ENCODE peak calls at places on chromosomes 12 and 14, in four cellular contexts. E, F, B and C are unnamed samples.
A peak's percentile ranks its signal among the peaks of the same experiment; 100 is the strongest.

GRCh38 chr14:50763386-50764007 is 67.5 kb downstream of the NIN start:
- DNase-seq in B (no peak), F (no peak), E (no peak), C (peak; percentile 15)

GRCh38 chr12:108231109-108231905 is 102.2 kb downstream of the WSCD2 start:
- DNase-seq in B (no peak), F (no peak), E (no peak), C (no peak)

GRCh38 chr12:115243933-115244628 is 560.1 kb upstream of the TBX3 start:
- DNase-seq in E (no peak), B (no peak), F (no peak), C (no peak)

GRCh38 chr12:131345521-131346436 is 365.1 kb upstream of the SFSWAP start:
- DNase-seq in E (no peak), B (no peak), F (no peak), C (no peak)

GRCh38 chr12:44385964-44386363 is 490.2 kb downstream of the NELL2 start:
- DNase-seq in B (no peak), E (no peak), F (no peak), C (no peak)

GRCh38 chr12:109256011-109256410 is 53.1 kb downstream of the FOXN4 start:
- DNase-seq in E (no peak), B (no peak), F (no peak), C (no peak)

GRCh38 chr12:131136539-131136872 is 182.8 kb downstream of the ADGRD1 start:
- DNase-seq in F (no peak), E (no peak), B (no peak), C (no peak)

GRCh38 chr14:102580552-102581110 is 11.8 kb upstream of the RCOR1 start:
- DNase-seq in B (no peak), F (no peak), E (no peak), C (no peak)

GRCh38 chr12:55720894-55721444 is 776 bp downstream of the RDH5 start:
- DNase-seq in F (peak; percentile 78), E (peak; percentile 82), B (peak; percentile 65), C (peak; percentile 92)

GRCh38 chr12:89574736-89575208 is 48.9 kb upstream of the POC1B start:
- DNase-seq in B (no peak), E (no peak), F (no peak), C (peak; percentile 57)

GRCh38 chr12:31659087-31659942 is at the start of gene ETFBKMT:
- DNase-seq in E (peak; percentile 72), F (peak; percentile 92), B (peak; percentile 90), C (peak; percentile 80)
- TF ChIP-seq CTCF in E (peak; percentile 36), F (peak; percentile 44), B (peak; percentile 26), C (no peak)

GRCh38 chr12:2053675-2054070 is 886 bp downstream of the CACNA1C start:
- DNase-seq in F (no peak), B (no peak), E (no peak), C (peak; percentile 49)

GRCh38 chr12:2052861-2053674 is at the start of gene CACNA1C:
- DNase-seq in F (no peak), B (peak; percentile 10), E (no peak), C (peak; percentile 62)

GRCh38 chr12:2057041-2057792 is 4.4 kb downstream of the CACNA1C start:
- DNase-seq in E (no peak), F (no peak), B (no peak), C (peak; percentile 68)

GRCh38 chr12:2051700-2052625 is 824 bp upstream of the CACNA1C start:
- DNase-seq in B (no peak), E (no peak), F (no peak), C (peak; percentile 19)

GRCh38 chr12:2054091-2055018 is 1.6 kb downstream of the CACNA1C start:
- DNase-seq in E (no peak), F (no peak), B (no peak), C (peak; percentile 46)
- TF ChIP-seq CTCF in E (no peak), F (no peak), B (no peak), C (no peak)

DNA sequence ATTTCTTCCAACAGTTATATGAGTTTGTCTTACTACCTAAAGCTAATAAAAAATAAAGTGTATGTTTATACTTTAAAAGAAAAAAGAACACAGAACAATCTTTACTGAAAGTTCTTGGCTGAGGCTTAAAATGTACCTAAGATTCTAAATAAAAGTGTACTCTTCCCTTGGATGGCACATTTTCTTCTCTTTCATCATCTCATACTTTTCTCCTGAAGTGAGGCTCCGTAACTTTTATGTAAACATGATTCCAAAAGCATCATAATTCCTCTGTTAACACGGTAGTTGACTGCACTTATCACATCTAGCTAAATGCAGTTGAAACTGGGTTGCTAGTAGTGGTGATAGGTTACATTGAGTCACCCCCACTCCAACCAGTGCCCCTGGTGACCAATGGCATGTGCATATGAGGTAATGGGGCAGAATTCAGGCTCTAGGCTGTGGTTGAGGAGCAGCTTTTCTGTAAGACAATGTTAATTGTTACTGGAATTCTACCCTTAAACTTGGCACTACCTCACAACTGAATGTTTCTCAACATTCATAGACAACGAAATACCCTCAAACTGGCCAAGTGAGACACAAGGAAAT is 38.4 kb downstream of the WASHC3 start:
- DNase-seq in F (no peak), E (no peak), B (no peak), C (peak; percentile 81)
- TF ChIP-seq CTCF in F (no peak), E (no peak), B (no peak), C (no peak)

GRCh38 chr12:124713436-124714082 is 146.1 kb upstream of the NCOR2 start:
- DNase-seq in B (no peak), E (no peak), F (no peak), C (peak; percentile 92)

GRCh38 chr12:124713041-124713435 is 145.6 kb upstream of the NCOR2 start:
- DNase-seq in E (no peak), F (peak; percentile 75), B (no peak), C (peak; percentile 52)

GRCh38 chr12:124715121-124715990 is 147.9 kb upstream of the NCOR2 start:
- DNase-seq in E (no peak), F (peak; percentile 74), B (peak; percentile 22), C (no peak)

GRCh38 chr12:124705545-124706138 is 138.2 kb upstream of the NCOR2 start:
- DNase-seq in B (no peak), E (no peak), F (no peak), C (no peak)

DNA sequence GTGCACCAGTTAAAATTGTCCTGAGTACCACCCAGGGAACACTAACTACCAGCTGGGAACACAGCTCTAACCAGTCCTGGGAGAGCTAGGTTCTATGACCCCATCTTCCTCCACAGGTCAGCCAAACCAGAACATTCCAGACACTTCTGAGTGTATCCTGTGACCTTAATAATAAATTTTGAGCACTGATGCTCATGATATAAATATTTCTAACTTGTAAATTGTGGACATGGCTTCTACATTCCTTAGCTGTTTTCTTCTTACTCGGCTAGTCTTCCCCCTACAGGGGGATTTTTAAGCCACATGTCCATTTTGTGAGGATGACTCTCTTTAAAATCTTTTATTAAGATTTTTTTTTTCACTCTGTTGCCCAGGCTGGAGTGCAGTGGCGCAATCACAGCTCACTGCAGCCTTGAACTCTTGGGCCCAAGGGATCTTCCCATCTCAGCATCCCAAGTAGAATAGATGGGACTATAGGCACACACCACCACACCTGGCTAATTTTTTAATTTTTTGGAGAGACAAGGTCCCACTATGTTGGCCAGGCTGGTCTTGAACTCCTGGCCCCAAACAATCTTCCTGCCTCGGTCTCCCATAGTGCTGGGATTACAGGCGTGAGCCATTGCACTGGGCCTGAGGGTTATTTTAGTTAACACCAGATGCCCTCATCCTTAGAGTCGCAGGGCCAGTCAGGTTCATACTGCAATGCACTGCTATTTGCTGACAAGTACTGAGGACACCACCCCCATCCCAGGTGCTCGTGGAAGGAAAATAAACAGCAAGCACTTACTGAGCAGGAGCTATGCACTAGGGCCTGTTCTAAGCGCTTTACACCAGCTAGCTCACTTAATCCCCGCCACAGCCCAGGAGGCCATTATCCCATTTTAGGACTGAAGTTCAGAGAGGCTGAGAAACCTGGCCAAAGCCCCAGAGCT is 142.6 kb upstream of the NCOR2 start:
- DNase-seq in F (no peak), B (no peak), E (no peak), C (peak; percentile 76)
- TF ChIP-seq CTCF in F (peak; percentile 29), B (no peak), E (no peak), C (peak; percentile 47)

GRCh38 chr12:6204533-6205143 is 4.4 kb downstream of the CD9 start:
- DNase-seq in F (no peak), E (no peak), B (no peak), C (peak; percentile 47)
- TF ChIP-seq CTCF in F (no peak), E (no peak), B (no peak), C (no peak)

GRCh38 chr12:122276242-122276641 is 9.9 kb upstream of the VPS33A start:
- DNase-seq in E (no peak), B (no peak), F (no peak), C (no peak)

GRCh38 chr12:122283680-122284079 is 17.4 kb upstream of the VPS33A start:
- DNase-seq in F (no peak), E (no peak), B (no peak), C (no peak)

DNA sequence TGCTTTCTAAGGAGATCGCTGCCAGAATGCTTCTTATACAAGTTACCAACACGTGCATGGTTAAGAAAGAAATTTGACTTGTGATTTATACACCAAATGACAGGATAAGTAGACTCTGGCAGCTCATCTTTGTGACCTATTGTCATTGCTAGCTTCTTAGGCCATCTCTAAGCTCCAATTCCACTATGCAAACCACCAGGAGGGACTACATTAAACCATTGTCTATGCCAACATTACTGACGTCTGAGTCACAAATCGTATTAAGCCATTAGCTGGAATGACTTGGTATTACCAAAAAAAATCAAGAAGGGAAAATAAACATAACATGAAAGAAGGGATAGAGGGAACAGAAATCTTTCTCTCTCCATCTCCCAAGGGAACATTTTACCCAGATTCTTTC is 15.8 kb upstream of the VPS33A start:
- DNase-seq in E (no peak), F (no peak), B (no peak), C (peak; percentile 88)
- TF ChIP-seq CTCF in E (no peak), F (no peak), B (no peak), C (no peak)

DNA sequence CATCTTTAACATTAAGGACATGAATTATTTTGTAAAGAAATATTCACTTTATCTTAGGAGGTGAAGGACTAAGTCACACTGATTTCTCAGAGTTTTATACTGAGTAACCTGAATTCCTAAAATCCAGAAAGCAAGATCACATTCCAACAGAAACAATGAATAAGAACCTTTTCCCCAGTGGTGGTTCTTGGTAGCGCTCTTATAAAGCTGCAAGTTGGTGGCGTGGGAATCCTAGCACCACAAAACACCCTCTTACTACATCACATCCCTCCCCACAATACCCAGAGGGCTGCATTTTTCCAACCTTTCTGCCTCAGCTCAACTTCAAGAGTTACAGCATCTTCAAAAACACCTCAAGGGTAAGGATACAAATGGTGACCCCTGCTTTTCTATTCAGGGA is 44.0 kb upstream of the SMUG1 start:
- DNase-seq in F (no peak), B (no peak), E (no peak), C (peak; percentile 85)
- TF ChIP-seq CTCF in F (no peak), B (no peak), E (peak; percentile 54), C (peak; percentile 61)

DNA sequence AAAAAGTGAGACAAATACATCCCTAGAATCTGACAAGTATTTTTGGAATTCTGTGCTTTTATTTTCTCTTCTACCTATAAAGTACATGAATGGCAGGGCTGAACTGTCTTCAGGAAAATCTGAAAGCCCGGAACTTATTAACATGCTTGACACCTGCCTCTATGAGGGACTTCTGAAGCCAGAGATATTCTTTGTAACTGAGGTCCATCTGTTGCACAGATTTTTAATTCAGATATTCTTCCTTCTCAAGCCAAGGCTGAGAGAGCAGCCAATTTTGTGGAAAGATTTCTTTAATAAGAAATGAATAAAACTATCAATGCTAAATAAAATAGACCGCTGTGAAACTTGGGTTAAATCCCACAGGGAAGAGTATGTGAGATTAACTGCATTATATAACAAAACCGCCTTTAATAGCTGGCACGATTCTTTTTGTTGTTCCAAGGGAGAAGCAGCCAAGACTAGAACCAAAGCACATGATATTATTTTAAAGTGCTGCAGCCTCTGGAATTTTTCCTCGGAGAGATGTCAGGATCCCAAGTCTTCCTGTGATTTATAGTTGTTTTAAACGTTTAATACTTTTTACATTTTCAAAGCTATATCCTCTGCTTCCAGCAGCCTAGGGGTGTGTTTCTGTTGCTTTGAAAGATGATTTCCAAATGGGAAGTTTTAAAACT is 148.9 kb downstream of the CRADD start:
- DNase-seq in E (no peak), F (no peak), B (no peak), C (peak; percentile 96)
- TF ChIP-seq CTCF in E (no peak), F (no peak), B (no peak), C (no peak)